ENCODE peak calls at places on chromosomes 3 and 15, in eight cellular contexts. Z is ovary, G is transverse colon, R is esophagus squamous epithelium, X is upper lobe of left lung, W is upper lobe of right lung, J is GM23338, L is astrocyte. F is an unnamed sample. For H3K4me1, the result is how much of the 10 kb centered on the place peaks cover.

GRCh38 chr15:28981351-28981720 is 95.6 kb downstream of the APBA2 start:
- DNase-seq in X (no peak), Z (no peak), W (no peak), L (peak), J (no peak), R (no peak), G (no peak), F (no peak)

GRCh38 chr15:35293353-35294130 is 208.4 kb upstream of the NANOGP8 start:
- DNase-seq in W (no peak), X (no peak), L (peak), Z (no peak), J (peak), R (no peak), G (no peak), F (no peak)

GRCh38 chr3:50971487-50971924 is 296.8 kb downstream of the DOCK3 start:
- DNase-seq in R (no peak), J (peak), Z (no peak), L (peak), W (no peak), X (peak), G (peak), F (no peak)

GRCh38 chr15:90291679-90292356 is 26.3 kb downstream of the NGRN start:
- DNase-seq in G (peak), W (peak), R (no peak), J (peak), X (peak), Z (no peak), L (no peak), F (no peak)

GRCh38 chr3:25300141-25300540 is 127.9 kb upstream of the RARB start:
- DNase-seq in J (no peak), R (no peak), L (no peak), W (no peak), X (no peak), Z (no peak), G (no peak), F (no peak)

GRCh38 chr3:165196577-165197561 is 685 bp upstream of the SLITRK3 start:
- DNase-seq in J (peak), L (no peak), W (peak), R (no peak), G (no peak), Z (no peak), X (no peak), F (no peak)

GRCh38 chr3:185717121-185717520 is 107.7 kb downstream of the IGF2BP2 start:
- DNase-seq in Z (no peak), G (no peak), W (no peak), J (no peak), L (peak), X (no peak), R (no peak), F (no peak)

GRCh38 chr15:98076021-98076816 is 115.7 kb downstream of the ARRDC4 start:
- DNase-seq in G (peak), Z (peak), W (no peak), L (peak), R (no peak), J (no peak), X (peak), F (peak)

GRCh38 chr3:31705726-31706125 is 173.0 kb downstream of the STT3B start:
- DNase-seq in X (no peak), G (no peak), R (no peak), J (no peak), W (no peak), L (peak), Z (no peak), F (no peak)

GRCh38 chr3:132432639-132433038 is 15.3 kb downstream of the DNAJC13 start:
- DNase-seq in J (no peak), W (no peak), R (no peak), L (peak), G (no peak), X (no peak), Z (no peak), F (no peak)

GRCh38 chr3:1700650-1701049 is 398.0 kb upstream of the CNTN4 start:
- DNase-seq in W (peak), R (no peak), G (no peak), Z (no peak), J (no peak), X (no peak), L (no peak), F (no peak)

GRCh38 chr3:125349556-125350165 is 25.5 kb downstream of the ZNF148 start:
- DNase-seq in X (no peak), Z (no peak), W (no peak), R (no peak), J (no peak), L (no peak), G (no peak), F (no peak)

DNA sequence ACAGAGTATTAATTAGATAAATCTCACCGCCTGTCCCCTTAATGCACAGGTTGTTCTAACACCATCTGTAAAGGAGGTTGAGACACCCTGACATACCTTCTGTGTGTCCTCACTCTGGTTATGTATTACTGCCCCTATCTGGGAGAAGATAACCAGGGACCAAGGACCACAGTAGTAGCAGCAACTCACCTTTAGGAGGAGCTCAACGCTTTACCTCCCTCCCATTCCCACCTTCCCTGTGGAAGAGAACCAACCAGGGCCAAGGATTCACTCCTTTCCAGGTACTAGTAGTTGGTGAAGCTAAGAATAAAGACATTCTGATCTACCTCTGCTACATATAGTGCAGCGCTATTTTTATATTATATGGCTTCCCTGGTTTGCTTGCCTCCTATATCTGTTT is 232.6 kb downstream of the MEX3B start:
- DNase-seq in R (no peak), Z (no peak), W (no peak), J (peak), X (no peak), L (no peak), G (no peak), F (no peak)
- TF ChIP-seq CTCF in R (no peak), Z (no peak), W (no peak), J (peak), X (no peak), L (no peak), G (no peak), F (no peak)

GRCh38 chr3:41210966-41211365 is 11.7 kb downstream of the CTNNB1 start:
- DNase-seq in X (no peak), R (no peak), J (no peak), Z (no peak), G (no peak), W (no peak), L (no peak), F (no peak)
- H3K4me1 ChIP-seq in X (half or more), R (half or more), J (half or more), Z (under half), G (under half), W (half or more), L (under half), F (under half)

GRCh38 chr15:70851889-70852288 is 2.1 kb downstream of the LARP6 start:
- DNase-seq in W (no peak), R (no peak), X (no peak), Z (no peak), L (no peak), J (no peak), G (no peak), F (no peak)
- H3K4me3 ChIP-seq in W (no peak), R (no peak), X (no peak), Z (no peak), L (peak), J (no peak), G (no peak), F (peak)

GRCh38 chr15:45795487-45796069 is 160.7 kb downstream of the SQOR start:
- DNase-seq in R (no peak), X (no peak), W (no peak), Z (no peak), L (no peak), J (peak), G (peak), F (no peak)
- TF ChIP-seq CTCF in R (no peak), X (peak), W (peak), Z (no peak), L (peak), J (peak), G (peak), F (peak)

DNA sequence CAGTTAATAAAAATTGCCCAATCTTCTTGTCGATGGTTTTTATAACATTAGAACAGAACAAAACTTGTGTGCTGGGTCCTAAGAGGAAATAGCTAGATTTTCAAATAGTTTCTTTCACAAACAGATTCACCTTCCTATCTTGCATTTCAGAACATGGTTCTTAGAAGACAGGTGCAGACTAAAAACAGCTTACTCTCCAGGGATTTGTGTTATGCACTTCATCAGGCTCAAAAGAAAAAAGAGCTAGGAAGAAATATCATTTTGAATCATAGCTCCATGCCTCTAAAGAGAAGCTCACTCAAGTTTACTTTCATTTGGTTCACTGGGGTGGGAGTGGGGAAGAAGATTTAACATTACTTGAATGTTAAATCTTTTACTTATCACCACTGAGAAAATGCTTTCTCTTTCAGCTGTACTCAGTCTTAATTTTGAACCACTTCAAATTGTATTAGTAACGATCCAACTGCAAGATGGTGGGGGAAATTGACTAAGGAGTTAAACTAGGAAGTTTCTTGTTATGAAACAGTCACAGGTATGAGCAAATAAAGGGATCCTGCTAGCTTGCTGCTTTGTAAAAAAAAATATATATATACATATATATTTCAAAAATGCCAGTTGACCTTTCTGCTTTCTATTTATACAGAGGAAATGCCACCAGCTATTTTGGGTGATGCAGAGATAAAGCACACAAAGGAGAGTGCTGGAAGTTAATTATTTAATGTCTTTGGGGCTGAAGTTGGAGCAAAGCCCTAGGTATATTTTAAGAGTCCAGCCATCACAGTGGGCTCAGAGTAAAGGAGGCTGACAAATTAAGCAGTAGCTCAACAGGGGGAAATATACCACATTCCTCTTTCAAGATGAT is 28.3 kb upstream of the NUDT16 start:
- DNase-seq in X (no peak), Z (no peak), G (no peak), L (no peak), J (no peak), R (no peak), W (no peak), F (no peak)
- H3K4me1 ChIP-seq in X (under half), Z (under half), G (under half), L (under half), J (under half), R (under half), W (under half), F (under half)

DNA sequence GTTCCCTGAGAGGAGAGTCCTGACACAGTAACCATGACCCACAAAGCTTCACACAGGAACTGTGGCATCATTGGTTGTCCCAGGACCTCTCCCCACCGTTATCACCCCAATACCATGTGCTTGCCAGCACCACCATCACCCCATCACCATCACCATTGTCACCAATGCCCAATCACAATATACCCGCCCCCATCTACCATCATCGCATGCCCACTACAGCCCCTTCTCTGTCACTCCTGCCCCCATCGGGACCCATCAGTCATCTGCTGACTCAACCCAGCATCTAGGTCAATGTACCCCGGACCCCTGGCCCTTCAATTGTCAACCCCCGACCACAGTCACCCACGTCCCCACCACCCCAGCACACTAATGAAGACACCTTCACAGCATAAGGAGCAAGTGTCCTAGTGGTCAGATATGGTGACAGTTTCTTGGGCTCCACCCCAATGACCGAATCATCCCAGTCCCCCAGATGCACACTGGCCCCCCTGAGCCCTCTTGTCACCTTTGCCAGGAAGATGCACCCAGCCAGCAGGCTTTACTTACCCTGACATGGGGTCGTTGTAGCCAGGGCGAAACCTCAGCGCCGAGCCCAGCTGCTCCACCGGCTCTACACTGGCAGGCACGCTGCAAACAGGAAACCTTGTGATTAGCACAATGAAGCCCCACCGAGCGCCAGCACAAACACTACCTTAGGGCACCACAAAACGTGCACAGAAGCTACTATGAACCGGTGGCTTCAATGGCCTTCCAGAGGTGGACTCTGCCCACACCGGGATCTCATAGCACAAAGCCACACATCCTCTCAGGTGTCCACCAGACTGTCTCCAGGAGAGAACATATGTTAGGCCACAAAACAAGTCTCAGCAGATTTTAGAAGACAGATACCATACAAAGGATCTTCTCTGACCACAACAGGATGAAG is 25.1 kb downstream of the SHISA5 start:
- DNase-seq in R (no peak), X (no peak), L (no peak), J (no peak), Z (no peak), W (no peak), G (no peak), F (no peak)
- H3K4me3 ChIP-seq in R (peak), X (peak), L (no peak), J (no peak), Z (no peak), W (no peak), G (no peak), F (no peak)

GRCh38 chr15:50183112-50183794 is 1.3 kb downstream of the SLC27A2 start:
- DNase-seq in L (no peak), G (no peak), X (no peak), W (no peak), R (no peak), Z (no peak), J (no peak), F (no peak)

GRCh38 chr15:50180578-50180977 is 1.4 kb upstream of the SLC27A2 start:
- DNase-seq in X (no peak), R (no peak), G (no peak), L (no peak), W (no peak), J (no peak), Z (no peak), F (no peak)

GRCh38 chr15:50181206-50181982 is 602 bp upstream of the SLC27A2 start:
- DNase-seq in W (no peak), G (no peak), L (no peak), R (no peak), J (peak), Z (no peak), X (no peak), F (no peak)

GRCh38 chr15:50182233-50183013 is 427 bp downstream of the SLC27A2 start:
- DNase-seq in R (no peak), G (peak), Z (no peak), J (peak), L (peak), X (peak), W (peak), F (no peak)

GRCh38 chr15:50181983-50182232 is at the start of gene SLC27A2:
- DNase-seq in J (peak), W (peak), R (no peak), G (peak), X (peak), Z (peak), L (no peak), F (no peak)
- TF ChIP-seq CTCF in J (peak), W (peak), R (no peak), G (peak), X (peak), Z (no peak), L (no peak), F (peak)

GRCh38 chr3:177887475-177887874 is 648.8 kb upstream of the KCNMB2 start:
- DNase-seq in X (no peak), Z (no peak), J (no peak), L (no peak), R (no peak), G (no peak), W (no peak), F (no peak)
- H3K4me1 ChIP-seq in X (under half), Z (under half), J (under half), L (under half), R (under half), G (under half), W (under half), F (under half)

DNA sequence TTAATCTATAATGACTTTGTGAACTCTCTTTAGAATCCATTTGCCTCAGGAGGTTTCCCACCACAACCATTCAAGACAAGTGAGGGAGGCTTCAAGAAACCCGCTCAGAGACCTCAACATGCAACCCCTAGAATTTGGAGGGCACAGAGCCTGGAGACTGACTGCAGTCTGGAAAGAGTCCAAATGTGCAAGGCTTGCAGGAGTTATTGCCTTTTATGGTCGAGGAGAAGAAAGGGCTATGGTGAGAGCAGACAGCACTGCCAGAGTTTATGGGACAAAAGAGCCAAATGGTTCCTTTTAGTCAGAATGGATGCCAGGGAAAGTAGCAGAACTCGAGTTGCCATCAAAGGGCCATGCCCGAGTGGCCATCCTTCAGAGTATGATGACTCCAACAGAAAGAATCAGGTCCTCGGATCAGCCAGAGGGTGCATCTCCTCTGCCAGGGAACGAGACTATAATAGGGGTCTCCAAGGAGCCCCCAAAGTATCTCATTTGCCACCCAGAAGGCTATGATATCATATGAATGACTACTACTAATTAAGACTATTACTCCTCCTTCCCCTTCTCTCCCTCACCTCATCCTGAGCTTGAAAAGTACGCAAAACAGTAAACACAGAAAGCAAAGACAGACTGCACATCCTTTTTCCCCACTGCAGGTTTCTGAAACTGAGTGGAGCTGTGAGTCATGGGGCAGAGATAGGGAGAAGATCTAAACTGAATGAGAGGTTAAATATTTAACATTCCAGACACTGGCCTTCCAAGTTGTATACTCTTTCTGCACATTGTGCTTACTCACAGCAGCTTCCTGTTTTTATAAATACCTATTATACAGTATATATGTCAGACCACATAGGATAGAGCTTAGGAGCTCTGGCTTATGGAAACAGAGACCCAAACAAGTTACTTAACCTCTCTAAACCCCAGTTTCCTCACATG is 33.9 kb upstream of the TMCO5A start:
- DNase-seq in G (no peak), X (no peak), W (no peak), J (no peak), L (peak), R (no peak), Z (no peak), F (no peak)
- H3K4me3 ChIP-seq in G (no peak), X (no peak), W (no peak), J (no peak), L (peak), R (no peak), Z (no peak), F (no peak)

F was measured in ascending aorta.